ENCODE peak calls at places on chromosomes 2 and 18, in six cellular contexts. S is T-helper 1 cell, I is ecto neural progenitor cell, P is GM06990, O is anterior cingulate cortex, A is mucosa of descending colon. F is an unnamed sample.
A peak's percentile ranks its signal among the peaks of the same experiment; 100 is the strongest.

GRCh38 chr2:156826342-156826933 is 390.3 kb downstream of the GPD2 start:
- DNase-seq in I (no peak), O (no peak), S (no peak), A (no peak), P (no peak), F (no peak)

GRCh38 chr2:180660881-180661280 is 319.5 kb upstream of the UBE2E3 start:
- DNase-seq in I (no peak), A (no peak), S (no peak), O (no peak), P (no peak), F (no peak)

GRCh38 chr2:223941579-223942277 is 3.4 kb downstream of the WDFY1 start:
- DNase-seq in A (no peak), O (no peak), P (peak; percentile 47), S (peak; percentile 89), I (no peak), F (no peak)

GRCh38 chr18:24368749-24369148 is 28.9 kb downstream of the OSBPL1A start:
- DNase-seq in A (no peak), O (no peak), I (no peak), P (no peak), S (peak; percentile 52), F (no peak)

GRCh38 chr2:228167290-228167689 is 14.2 kb downstream of the SPHKAP start:
- DNase-seq in I (no peak), A (no peak), O (no peak), P (no peak), S (no peak), F (no peak)

GRCh38 chr2:212076456-212076855 is 462.1 kb downstream of the ERBB4 start:
- DNase-seq in S (no peak), P (no peak), I (no peak), O (no peak), A (no peak), F (no peak)

GRCh38 chr2:126849486-126849885 is 49.2 kb upstream of the TEX51 start:
- DNase-seq in P (no peak), A (no peak), S (no peak), I (no peak), O (no peak), F (no peak)

GRCh38 chr18:60322591-60322990 is 50.0 kb downstream of the MC4R start:
- DNase-seq in S (no peak), A (no peak), O (no peak), I (no peak), P (no peak), F (no peak)

GRCh38 chr2:105409717-105410116 is 10.9 kb upstream of the FHL2 start:
- DNase-seq in I (no peak), S (no peak), A (no peak), P (no peak), O (peak; percentile 68), F (peak; percentile 43)

GRCh38 chr18:79896746-79897145 is 54.7 kb downstream of the SLC66A2 start:
- DNase-seq in P (no peak), I (no peak), O (no peak), S (no peak), A (no peak), F (no peak)

GRCh38 chr18:42413870-42414269 is 458.8 kb downstream of the PIK3C3 start:
- DNase-seq in S (no peak), I (no peak), O (no peak), P (no peak), A (no peak), F (no peak)

GRCh38 chr2:120227111-120227991 is 4.2 kb upstream of the TMEM185B start:
- DNase-seq in I (no peak), S (no peak), O (no peak), P (no peak), A (no peak), F (no peak)

GRCh38 chr2:207722773-207723424 is 11.5 kb downstream of the CCNYL1 start:
- DNase-seq in I (no peak), A (no peak), P (no peak), O (no peak), S (no peak), F (no peak)

GRCh38 chr18:11324510-11324909 is 175.1 kb upstream of the PIEZO2 start:
- DNase-seq in O (no peak), P (no peak), A (no peak), I (no peak), S (no peak), F (no peak)

GRCh38 chr2:238259085-238260020 is 19.5 kb upstream of the HES6 start:
- DNase-seq in I (no peak), S (no peak), O (no peak), P (no peak), A (peak; percentile 58), F (no peak)

GRCh38 chr2:239292956-239293355 is 107.9 kb downstream of the HDAC4 start:
- DNase-seq in O (no peak), I (no peak), P (no peak), A (no peak), S (no peak), F (no peak)

GRCh38 chr18:24679062-24679461 is 218.6 kb downstream of the HRH4 start:
- DNase-seq in A (no peak), I (no peak), S (no peak), P (no peak), O (no peak), F (no peak)

GRCh38 chr18:73511751-73512525 is 635.7 kb downstream of the FBXO15 start:
- DNase-seq in A (no peak), S (no peak), O (no peak), P (no peak), I (no peak), F (no peak)

GRCh38 chr2:237122214-237122666 is 36.6 kb downstream of the COPS8 start:
- DNase-seq in S (peak; percentile 50), I (peak; percentile 66), A (peak; percentile 53), P (peak; percentile 18), O (no peak), F (no peak)

GRCh38 chr2:27078267-27079194 is at the start of gene EMILIN1:
- DNase-seq in I (peak; percentile 73), S (no peak), A (peak; percentile 80), O (peak; percentile 72), P (no peak), F (peak; percentile 79)

GRCh38 chr2:12606472-12607000 is 110.2 kb upstream of the TRIB2 start:
- DNase-seq in O (no peak), S (no peak), I (no peak), P (no peak), A (no peak), F (no peak)

GRCh38 chr18:80034852-80035406 is 695 bp downstream of the RBFA start:
- DNase-seq in O (no peak), S (no peak), P (no peak), I (no peak), A (no peak), F (no peak)

GRCh38 chr2:158060862-158061435 is 40.7 kb upstream of the UPP2 start:
- DNase-seq in A (no peak), I (no peak), S (no peak), P (no peak), O (no peak), F (no peak)

GRCh38 chr2:175877845-175878563 is 124.1 kb downstream of the LNPK start:
- DNase-seq in S (no peak), O (no peak), I (no peak), A (no peak), P (no peak), F (no peak)

GRCh38 chr2:150866431-150866830 is 379.0 kb upstream of the RND3 start:
- DNase-seq in P (no peak), A (no peak), S (no peak), O (no peak), I (no peak), F (no peak)

GRCh38 chr2:109213646-109214417 is 84.8 kb downstream of the SH3RF3 start:
- DNase-seq in S (peak; percentile 88), A (no peak), O (no peak), I (no peak), P (peak; percentile 56), F (no peak)

GRCh38 chr2:118295592-118296390 is 207.5 kb downstream of the INSIG2 start:
- DNase-seq in A (no peak), I (no peak), O (no peak), P (no peak), S (no peak), F (no peak)

GRCh38 chr2:159118859-159119510 is 150.5 kb downstream of the TANC1 start:
- DNase-seq in S (no peak), A (no peak), I (no peak), P (no peak), O (no peak), F (no peak)

GRCh38 chr2:181673178-181673577 is 7.1 kb downstream of the NEUROD1 start:
- DNase-seq in P (no peak), A (no peak), O (no peak), I (no peak), S (no peak), F (no peak)

GRCh38 chr2:163633296-163633695 is 102.5 kb downstream of the FIGN start:
- DNase-seq in S (no peak), P (no peak), A (no peak), O (no peak), I (no peak), F (no peak)

GRCh38 chr18:68436485-68436884 is 278.4 kb downstream of the TMX3 start:
- DNase-seq in I (no peak), O (no peak), P (no peak), S (peak; percentile 21), A (no peak), F (no peak)

GRCh38 chr2:160952462-160952861 is 207.8 kb upstream of the TANK start:
- DNase-seq in I (no peak), O (no peak), A (peak; percentile 56), S (no peak), P (no peak), F (no peak)

GRCh38 chr2:54904836-54905235 is 145.4 kb downstream of the RTN4 start:
- DNase-seq in P (no peak), O (no peak), A (peak; percentile 75), S (no peak), I (no peak), F (no peak)

GRCh38 chr2:121255363-121255762 is 29.6 kb downstream of the TFCP2L1 start:
- DNase-seq in A (peak; percentile 77), S (no peak), O (no peak), P (no peak), I (no peak), F (no peak)

GRCh38 chr2:46815121-46815802 is 100.3 kb downstream of the MCFD2 start:
- DNase-seq in A (no peak), O (no peak), I (peak; percentile 26), P (no peak), S (no peak), F (no peak)

GRCh38 chr2:42566006-42566405 is 2.4 kb upstream of the MTA3 start:
- DNase-seq in A (no peak), I (no peak), P (no peak), S (no peak), O (no peak), F (no peak)

GRCh38 chr2:150916997-150917396 is 344.7 kb downstream of the RBM43 start:
- DNase-seq in A (no peak), P (no peak), I (no peak), O (no peak), S (no peak), F (no peak)

GRCh38 chr18:6327895-6328623 is 86.7 kb downstream of the L3MBTL4 start:
- DNase-seq in A (no peak), S (no peak), O (no peak), P (no peak), I (no peak), F (no peak)